ENCODE peak calls at places on chromosomes 12 and 14, in four cellular contexts. J, S, H and E are unnamed samples.

GRCh38 chr14:95156153-95156764 is 1.1 kb downstream of the DICER1 start:
- DNase-seq in J (no peak), S (no peak), H (no peak), E (no peak)

GRCh38 chr12:66508025-66508424 is 170.9 kb downstream of the GRIP1 start:
- DNase-seq in J (no peak), S (no peak), H (no peak), E (no peak)

GRCh38 chr14:99745307-99745951 is 47.8 kb upstream of the EML1 start:
- DNase-seq in J (no peak), S (no peak), H (no peak), E (no peak)

GRCh38 chr12:75556306-75556899 is 45.0 kb upstream of the KRR1 start:
- DNase-seq in J (no peak), S (peak), H (no peak), E (no peak)

GRCh38 chr14:71720978-71721624 is 211.1 kb upstream of the RGS6 start:
- DNase-seq in J (peak), S (peak), H (no peak), E (no peak)

GRCh38 chr12:14577344-14577743 is 9.7 kb upstream of the PLBD1 start:
- DNase-seq in J (no peak), S (no peak), H (no peak), E (no peak)

GRCh38 chr12:122079038-122079531 is 529 bp downstream of the MLXIP start:
- DNase-seq in J (no peak), S (no peak), H (peak), E (no peak)

GRCh38 chr12:110102255-110102654 is 21.9 kb upstream of the IFT81 start:
- DNase-seq in J (peak), S (peak), H (no peak), E (peak)

GRCh38 chr12:19945559-19946485 is 422.5 kb upstream of the PDE3A start:
- DNase-seq in J (peak), S (no peak), H (no peak), E (no peak)

GRCh38 chr12:93429448-93429847 is 12.3 kb downstream of the UBE2N start:
- DNase-seq in J (no peak), S (no peak), H (no peak), E (no peak)

GRCh38 chr14:98576463-98576862 is 695.5 kb downstream of the BCL11B start:
- DNase-seq in J (no peak), S (no peak), H (no peak), E (no peak)

GRCh38 chr12:22312336-22312735 is 22.2 kb downstream of the ST8SIA1 start:
- DNase-seq in J (no peak), S (peak), H (no peak), E (peak)

GRCh38 chr14:61562321-61563161 is 132.8 kb upstream of the HIF1A start:
- DNase-seq in J (peak), S (peak), H (no peak), E (no peak)

GRCh38 chr14:98935921-98936320 is 336.1 kb downstream of the BCL11B start:
- DNase-seq in J (no peak), S (no peak), H (no peak), E (no peak)

GRCh38 chr12:112218150-112218549 is 92.8 kb downstream of the TRAFD1 start:
- DNase-seq in J (no peak), S (no peak), H (no peak), E (no peak)

GRCh38 chr14:32250681-32251080 is 47.6 kb upstream of the RNU6-8 start:
- DNase-seq in J (no peak), S (no peak), H (no peak), E (no peak)

GRCh38 chr14:91356218-91356763 is 61.3 kb downstream of the CCDC88C start:
- DNase-seq in J (no peak), S (no peak), H (no peak), E (no peak)

GRCh38 chr12:14975451-14975850 is 2.6 kb downstream of the PDE6H start:
- DNase-seq in J (no peak), S (no peak), H (no peak), E (no peak)

GRCh38 chr14:30125322-30125944 is 197.8 kb upstream of the PRKD1 start:
- DNase-seq in J (no peak), S (no peak), H (no peak), E (no peak)

GRCh38 chr12:10111451-10111850 is 12.7 kb upstream of the CLEC1A start:
- DNase-seq in J (no peak), S (no peak), H (no peak), E (no peak)

GRCh38 chr12:89135976-89136634 is 216.2 kb downstream of the DUSP6 start:
- DNase-seq in J (peak), S (no peak), H (no peak), E (no peak)

GRCh38 chr12:3553221-3553620 is 62.2 kb downstream of the PRMT8 start:
- DNase-seq in J (no peak), S (no peak), H (peak), E (no peak)

GRCh38 chr14:100731846-100732765 is 5.4 kb downstream of the DLK1 start:
- DNase-seq in J (no peak), S (no peak), H (no peak), E (no peak)

GRCh38 chr14:70192915-70193314 is 4.2 kb upstream of the SLC8A3 start:
- DNase-seq in J (no peak), S (peak), H (no peak), E (no peak)

GRCh38 chr12:111427417-111428074 is 21.8 kb downstream of the SH2B3 start:
- DNase-seq in J (no peak), S (no peak), H (no peak), E (no peak)

GRCh38 chr12:68733661-68734071 is 12.3 kb upstream of the SLC35E3 start:
- DNase-seq in J (no peak), S (no peak), H (no peak), E (no peak)

GRCh38 chr14:86052868-86053267 is 522.9 kb downstream of the FLRT2 start:
- DNase-seq in J (no peak), S (no peak), H (no peak), E (no peak)

GRCh38 chr12:13204428-13204827 is 7.9 kb downstream of the EMP1 start:
- DNase-seq in J (no peak), S (no peak), H (no peak), E (no peak)

GRCh38 chr12:13205809-13206559 is 9.5 kb downstream of the EMP1 start:
- DNase-seq in J (peak), S (no peak), H (no peak), E (no peak)

GRCh38 chr12:13208533-13209278 is 12.2 kb downstream of the EMP1 start:
- DNase-seq in J (peak), S (no peak), H (no peak), E (no peak)

GRCh38 chr12:13209279-13210021 is 12.9 kb downstream of the EMP1 start:
- DNase-seq in J (no peak), S (no peak), H (no peak), E (no peak)

GRCh38 chr12:13206560-13206897 is 10.0 kb downstream of the EMP1 start:
- DNase-seq in J (no peak), S (no peak), H (no peak), E (no peak)
- TF ChIP-seq EP300 in J (no peak), S (no peak), H (no peak), E (no peak)

DNA sequence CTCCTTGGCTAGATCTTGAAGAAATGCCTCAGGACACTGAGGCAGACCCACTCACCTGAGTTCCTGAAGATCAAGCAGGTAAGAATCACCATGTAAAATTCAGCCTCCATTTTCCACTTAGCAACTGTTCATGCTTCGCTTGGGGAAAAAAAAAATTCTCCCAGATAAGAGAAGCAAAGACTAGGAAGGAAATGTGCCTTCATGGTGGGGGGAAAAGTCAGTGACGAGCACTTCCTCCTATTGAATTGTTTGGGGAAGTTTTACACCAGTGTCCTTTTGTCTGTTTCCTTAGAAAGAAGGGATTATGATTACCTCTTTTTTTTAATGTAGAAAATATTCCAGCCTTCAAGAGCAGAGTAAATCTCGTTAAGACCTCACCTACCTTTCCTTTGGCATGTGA is at the start of gene PTPRB:
- DNase-seq in J (no peak), S (no peak), H (no peak), E (no peak)
- H3K27ac ChIP-seq in J (no peak), S (no peak), H (peak), E (no peak)

DNA sequence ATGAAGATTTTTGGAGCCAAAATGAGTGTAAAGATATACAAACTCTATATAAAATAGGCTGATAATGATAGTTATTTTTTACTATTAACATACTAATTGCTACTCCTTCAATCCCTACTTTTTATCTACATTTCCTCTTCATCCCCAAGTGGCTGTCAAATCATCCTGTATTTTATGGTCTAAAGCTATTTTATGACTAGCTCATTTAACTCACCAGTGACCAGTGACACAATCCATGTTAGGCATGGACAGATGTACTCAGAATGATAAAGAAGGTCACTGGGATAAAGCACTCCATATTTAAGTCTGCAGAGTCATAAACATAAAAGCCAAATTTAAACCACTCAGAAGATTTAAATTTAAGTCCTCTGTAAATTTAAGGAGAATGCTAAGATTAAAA is 183.0 kb downstream of the MED13L start:
- DNase-seq in J (no peak), S (no peak), H (no peak), E (no peak)
- TF ChIP-seq EP300 in J (no peak), S (no peak), H (no peak), E (no peak)

GRCh38 chr12:2291182-2291832 is 238.5 kb downstream of the CACNA1C start:
- DNase-seq in J (peak), S (peak), H (no peak), E (no peak)

GRCh38 chr12:2290516-2291065 is 237.8 kb downstream of the CACNA1C start:
- DNase-seq in J (no peak), S (no peak), H (no peak), E (no peak)

GRCh38 chr12:2292560-2292959 is 239.8 kb downstream of the CACNA1C start:
- DNase-seq in J (no peak), S (no peak), H (no peak), E (no peak)

GRCh38 chr12:2290091-2290490 is 237.3 kb downstream of the CACNA1C start:
- DNase-seq in J (no peak), S (no peak), H (no peak), E (no peak)

DNA sequence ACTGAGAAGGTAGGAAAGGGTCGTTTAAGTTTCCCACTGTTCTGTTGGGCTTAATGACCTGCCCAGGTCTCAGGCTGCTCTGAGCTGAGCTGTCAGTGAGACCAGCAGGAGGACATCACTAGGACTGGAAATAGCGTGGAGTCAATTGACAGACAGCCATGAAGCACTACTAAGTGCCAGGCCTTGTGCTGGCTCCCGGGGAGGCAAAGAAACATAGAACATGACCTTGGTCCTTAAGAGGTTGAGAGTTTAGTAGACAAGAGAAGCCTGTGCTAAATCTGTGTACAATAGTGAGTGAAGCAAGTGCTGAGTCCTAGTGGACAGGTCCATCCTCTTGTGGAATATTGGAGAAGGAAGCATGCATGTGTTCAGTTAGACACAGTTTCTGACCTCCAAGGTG is 239.2 kb downstream of the CACNA1C start:
- DNase-seq in J (no peak), S (no peak), H (no peak), E (no peak)
- H3K27ac ChIP-seq in J (no peak), S (no peak), H (peak), E (no peak)

GRCh38 chr14:36227802-36228201 is 51.3 kb upstream of the PTCSC3 start:
- DNase-seq in J (no peak), S (no peak), H (peak), E (no peak)
- TF ChIP-seq EP300 in J (no peak), S (no peak), H (no peak), E (no peak)

DNA sequence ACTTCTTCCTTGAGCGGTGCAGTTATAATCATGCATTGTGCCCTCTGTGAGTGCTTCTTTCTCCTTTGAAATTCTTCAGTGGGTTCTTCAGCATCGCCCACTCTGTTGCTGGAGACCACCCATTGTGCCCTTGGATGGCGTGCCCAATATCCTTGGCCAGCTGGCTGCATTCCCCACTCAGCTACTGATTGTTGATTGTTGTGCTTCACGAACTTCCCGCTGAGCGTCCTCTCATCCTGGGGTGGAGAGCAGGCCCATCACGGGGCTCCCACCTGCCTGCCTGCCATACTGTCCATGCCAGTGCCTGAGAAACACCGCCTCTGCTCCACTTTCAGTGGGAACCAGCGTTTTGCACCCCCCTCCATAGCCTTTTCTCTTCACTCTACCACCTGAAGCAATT is 8.6 kb upstream of the SSTR1 start:
- DNase-seq in J (no peak), S (no peak), H (no peak), E (no peak)
- H3K27ac ChIP-seq in J (no peak), S (no peak), H (no peak), E (no peak)

GRCh38 chr14:77097689-77098469 is at the start of gene CIPC:
- DNase-seq in J (peak), S (peak), H (peak), E (peak)
- TF ChIP-seq EP300 in J (peak), S (peak), H (no peak), E (peak)

GRCh38 chr12:101551362-101552114 is 43.2 kb upstream of the MYBPC1 start:
- DNase-seq in J (no peak), S (no peak), H (no peak), E (no peak)
- H3K27ac ChIP-seq in J (no peak), S (no peak), H (no peak), E (no peak)

GRCh38 chr14:93430889-93431670 is at the start of gene UNC79:
- DNase-seq in J (no peak), S (no peak), H (no peak), E (no peak)
- TF ChIP-seq EP300 in J (no peak), S (no peak), H (no peak), E (no peak)

GRCh38 chr12:67681941-67682340 is 33.4 kb downstream of the DYRK2 start:
- DNase-seq in J (no peak), S (no peak), H (no peak), E (no peak)
- H3K27ac ChIP-seq in J (no peak), S (no peak), H (no peak), E (no peak)